ENCODE peak calls at places on chromosomes 2 and 18, in six cellular contexts. W, V, L, R, J and D are unnamed samples.

GRCh38 chr2:7377861-7378569 is 460.8 kb downstream of the RNF144A start:
- DNase-seq in W (no peak), V (no peak), L (peak; percentile 71), R (no peak), J (no peak), D (no peak)

GRCh38 chr2:222879602-222879933 is 18.7 kb downstream of the ACSL3 start:
- DNase-seq in W (no peak), V (no peak), L (no peak), R (no peak), J (no peak), D (no peak)

GRCh38 chr2:148058641-148059040 is 37.8 kb downstream of the MBD5 start:
- DNase-seq in W (no peak), V (no peak), L (no peak), R (no peak), J (no peak), D (no peak)

GRCh38 chr2:221943078-221943810 is 355.6 kb downstream of the PAX3 start:
- DNase-seq in W (no peak), V (peak; percentile 81), L (peak; percentile 66), R (peak; percentile 86), J (no peak), D (peak; percentile 66)

GRCh38 chr2:203582468-203582867 is 47.4 kb upstream of the RAPH1 start:
- DNase-seq in W (no peak), V (no peak), L (peak; percentile 64), R (peak; percentile 66), J (no peak), D (no peak)

GRCh38 chr2:100580474-100581264 is 17.9 kb downstream of the PDCL3 start:
- DNase-seq in W (no peak), V (no peak), L (no peak), R (no peak), J (no peak), D (no peak)

GRCh38 chr18:40868110-40868858 is 1086.8 kb upstream of the PIK3C3 start:
- DNase-seq in W (no peak), V (peak; percentile 94), L (peak; percentile 77), R (peak; percentile 79), J (no peak), D (no peak)

GRCh38 chr2:190181066-190181681 is 118.6 kb upstream of the MSTN start:
- DNase-seq in W (peak; percentile 62), V (peak; percentile 24), L (no peak), R (no peak), J (no peak), D (no peak)

GRCh38 chr2:137947714-137948336 is 16.4 kb upstream of the HNMT start:
- DNase-seq in W (peak; percentile 82), V (peak; percentile 54), L (peak; percentile 84), R (peak; percentile 81), J (peak; percentile 59), D (no peak)

GRCh38 chr2:180291060-180291459 is 284.0 kb upstream of the CWC22 start:
- DNase-seq in W (no peak), V (peak; percentile 61), L (peak; percentile 89), R (peak; percentile 41), J (peak; percentile 38), D (no peak)

GRCh38 chr2:223855426-223855825 is 18.0 kb upstream of the AP1S3 start:
- DNase-seq in W (no peak), V (peak; percentile 33), L (peak; percentile 79), R (peak; percentile 61), J (no peak), D (no peak)

GRCh38 chr18:75005622-75006021 is 203.3 kb downstream of the PTGR3 start:
- DNase-seq in W (no peak), V (no peak), L (no peak), R (no peak), J (no peak), D (no peak)

GRCh38 chr2:132448771-132449170 is 32.2 kb downstream of the GPR39 start:
- DNase-seq in W (no peak), V (no peak), L (peak; percentile 66), R (peak; percentile 43), J (no peak), D (no peak)

GRCh38 chr2:5236308-5236707 is 455.9 kb upstream of the SOX11 start:
- DNase-seq in W (no peak), V (no peak), L (no peak), R (no peak), J (no peak), D (no peak)

GRCh38 chr2:30208453-30208852 is 22.9 kb upstream of the LBH start:
- DNase-seq in W (no peak), V (peak; percentile 67), L (peak; percentile 76), R (peak; percentile 82), J (peak; percentile 47), D (no peak)

GRCh38 chr2:108536133-108536780 is 2.0 kb downstream of the LIMS1 start:
- DNase-seq in W (no peak), V (peak; percentile 11), L (peak; percentile 39), R (peak; percentile 28), J (no peak), D (no peak)

GRCh38 chr2:181396575-181397062 is 60.6 kb upstream of the ITGA4 start:
- DNase-seq in W (no peak), V (peak; percentile 16), L (no peak), R (peak; percentile 24), J (no peak), D (no peak)

GRCh38 chr18:59904051-59904601 is 4.3 kb downstream of the PMAIP1 start:
- DNase-seq in W (no peak), V (no peak), L (no peak), R (no peak), J (no peak), D (no peak)

GRCh38 chr2:218398437-218399390 is 954 bp upstream of the CTDSP1 start:
- DNase-seq in W (peak; percentile 80), V (peak; percentile 88), L (peak; percentile 86), R (peak; percentile 69), J (peak; percentile 37), D (no peak)

GRCh38 chr2:241966671-241967070 is 97.1 kb downstream of the RTP5 start:
- DNase-seq in W (no peak), V (no peak), L (no peak), R (no peak), J (no peak), D (no peak)

GRCh38 chr2:80303006-80303741 is 1.4 kb downstream of the LRRTM1 start:
- DNase-seq in W (no peak), V (no peak), L (no peak), R (no peak), J (no peak), D (no peak)

GRCh38 chr2:203446071-203446481 is 89.0 kb downstream of the RAPH1 start:
- DNase-seq in W (no peak), V (peak; percentile 63), L (peak; percentile 86), R (peak; percentile 79), J (no peak), D (no peak)

GRCh38 chr2:166900700-166901099 is 12.4 kb downstream of the XIRP2 start:
- DNase-seq in W (no peak), V (no peak), L (peak; percentile 60), R (peak; percentile 27), J (no peak), D (no peak)

GRCh38 chr2:161414385-161415040 is 1.6 kb upstream of the TBR1 start:
- DNase-seq in W (no peak), V (no peak), L (peak; percentile 57), R (peak; percentile 29), J (no peak), D (no peak)

GRCh38 chr18:49023938-49024341 is 73.2 kb upstream of the SMAD7 start:
- DNase-seq in W (peak; percentile 42), V (no peak), L (no peak), R (no peak), J (no peak), D (no peak)

GRCh38 chr2:71064754-71065621 is 3.5 kb upstream of the NAGK start:
- DNase-seq in W (no peak), V (no peak), L (no peak), R (no peak), J (no peak), D (no peak)

GRCh38 chr2:73359915-73360697 is 25.5 kb upstream of the ALMS1 start:
- DNase-seq in W (no peak), V (no peak), L (peak; percentile 31), R (no peak), J (no peak), D (no peak)

GRCh38 chr2:171598713-171599319 is 76.5 kb downstream of the CYBRD1 start:
- DNase-seq in W (no peak), V (peak; percentile 58), L (peak; percentile 75), R (peak; percentile 70), J (peak; percentile 69), D (peak; percentile 15)

GRCh38 chr2:118672571-118673158 is 174.8 kb downstream of the EN1 start:
- DNase-seq in W (no peak), V (no peak), L (no peak), R (no peak), J (no peak), D (no peak)

GRCh38 chr18:5452943-5453342 is 90.9 kb downstream of the EPB41L3 start:
- DNase-seq in W (no peak), V (no peak), L (peak; percentile 36), R (no peak), J (no peak), D (no peak)

GRCh38 chr2:39492095-39492590 is 55.1 kb upstream of the MAP4K3 start:
- DNase-seq in W (no peak), V (peak; percentile 92), L (peak; percentile 97), R (peak; percentile 94), J (no peak), D (peak; percentile 84)

GRCh38 chr2:33081691-33082090 is 134.9 kb downstream of the LTBP1 start:
- DNase-seq in W (no peak), V (no peak), L (no peak), R (no peak), J (no peak), D (no peak)
- TF ChIP-seq CTCF in W (no peak), V (no peak), L (no peak), R (no peak), J (no peak), D (no peak)

GRCh38 chr2:24210106-24210455 is 35.2 kb downstream of the FAM228A start:
- DNase-seq in W (no peak), V (no peak), L (no peak), R (no peak), J (no peak), D (no peak)
- H3K4me3 ChIP-seq in W (no peak overlapping the region), V (no peak overlapping the region), L (no peak overlapping the region), R (no peak overlapping the region), J (no peak overlapping the region), D (no peak overlapping the region)

DNA sequence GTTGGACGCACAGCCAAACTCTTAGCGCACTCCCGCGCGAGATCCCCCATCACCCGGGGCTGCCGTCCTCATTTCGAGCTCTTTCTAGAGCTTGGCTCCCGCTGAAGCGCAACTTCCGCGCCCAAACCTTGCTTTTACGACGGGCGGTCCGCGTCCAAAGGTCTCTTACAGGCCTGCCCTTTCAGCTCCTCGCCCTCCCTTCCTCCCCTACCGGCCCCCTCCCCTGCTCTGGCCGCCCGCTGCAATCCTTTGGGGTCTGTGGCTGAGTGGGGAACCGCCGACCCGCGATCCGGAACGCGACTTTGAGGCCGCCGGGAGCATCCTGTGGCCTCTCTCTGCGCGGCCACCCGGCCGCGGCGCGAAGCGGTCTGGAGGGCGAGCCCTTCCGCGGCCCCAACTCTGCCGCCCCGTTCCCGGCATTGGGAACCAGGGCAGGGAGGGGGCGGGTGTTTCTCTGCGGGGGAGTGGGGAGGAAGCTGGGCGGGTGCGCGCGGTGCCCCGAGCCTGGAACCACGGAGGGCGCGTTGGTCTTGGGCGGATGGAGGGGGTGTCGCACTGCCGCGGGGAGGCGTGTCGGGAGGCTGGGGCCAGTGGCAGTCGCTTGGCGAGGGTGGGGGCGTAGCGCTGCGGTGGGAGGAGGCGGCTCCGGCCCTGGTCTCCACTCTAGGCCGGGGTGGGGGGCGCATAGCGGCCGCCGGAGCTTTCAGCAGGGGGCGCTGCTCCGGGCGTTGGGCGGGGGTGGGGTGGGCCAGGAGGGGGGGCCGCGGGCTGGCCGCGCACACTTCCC is at the start of gene GDF7:
- DNase-seq in W (no peak), V (no peak), L (no peak), R (no peak), J (no peak), D (no peak)
- TF ChIP-seq CTCF in W (peak; percentile 60), V (peak; percentile 12), L (peak; percentile 10), R (peak; percentile 10), J (no peak), D (peak; percentile 17)

GRCh38 chr2:143300531-143300930 is 171.3 kb downstream of the ARHGAP15 start:
- DNase-seq in W (no peak), V (no peak), L (no peak), R (no peak), J (no peak), D (no peak)
- H3K4me3 ChIP-seq in W (no peak overlapping the region), V (no peak overlapping the region), L (no peak overlapping the region), R (no peak overlapping the region), J (no peak overlapping the region), D (no peak overlapping the region)